ENCODE peak calls at places on chromosomes 7 and 10, in eight cellular contexts. One of them, this sample, is unnamed.

GRCh38 chr7:20199015-20199737 is 18.0 kb downstream of the MACC1 start:
- DNase-seq in mesendoderm: peak
- DNase-seq in left cardiac atrium: peak
- DNase-seq in aorta: peak
- DNase-seq in HS-5: no peak
- DNase-seq in AG20443: peak
- DNase-seq in amniotic stem cell: no peak
- DNase-seq in C1 segment of cervical spinal cord: peak
- DNase-seq in this sample: no peak

GRCh38 chr7:17697128-17697881 is 243.0 kb downstream of the SNX13 start:
- DNase-seq in mesendoderm: no peak
- DNase-seq in left cardiac atrium: no peak
- DNase-seq in aorta: no peak
- DNase-seq in HS-5: no peak
- DNase-seq in AG20443: no peak
- DNase-seq in amniotic stem cell: no peak
- DNase-seq in C1 segment of cervical spinal cord: no peak
- DNase-seq in this sample: no peak

GRCh38 chr10:119003572-119004289 is 25.8 kb upstream of the NANOS1 start:
- DNase-seq in mesendoderm: no peak
- DNase-seq in left cardiac atrium: no peak
- DNase-seq in aorta: peak
- DNase-seq in HS-5: no peak
- DNase-seq in AG20443: no peak
- DNase-seq in amniotic stem cell: no peak
- DNase-seq in C1 segment of cervical spinal cord: no peak
- DNase-seq in this sample: no peak

GRCh38 chr10:53839437-53840039 is 961.5 kb downstream of the PCDH15 start:
- DNase-seq in mesendoderm: peak
- DNase-seq in left cardiac atrium: no peak
- DNase-seq in aorta: no peak
- DNase-seq in HS-5: no peak
- DNase-seq in AG20443: no peak
- DNase-seq in amniotic stem cell: no peak
- DNase-seq in C1 segment of cervical spinal cord: no peak
- DNase-seq in this sample: no peak

GRCh38 chr7:67512481-67512880 is 515.8 kb downstream of the TYW1 start:
- DNase-seq in mesendoderm: peak
- DNase-seq in left cardiac atrium: no peak
- DNase-seq in aorta: no peak
- DNase-seq in HS-5: no peak
- DNase-seq in AG20443: no peak
- DNase-seq in amniotic stem cell: no peak
- DNase-seq in C1 segment of cervical spinal cord: no peak
- DNase-seq in this sample: no peak

GRCh38 chr10:23158370-23158769 is 33.7 kb upstream of the PTF1A start:
- DNase-seq in mesendoderm: peak
- DNase-seq in left cardiac atrium: no peak
- DNase-seq in aorta: no peak
- DNase-seq in HS-5: no peak
- DNase-seq in AG20443: peak
- DNase-seq in amniotic stem cell: no peak
- DNase-seq in C1 segment of cervical spinal cord: peak
- DNase-seq in this sample: peak

GRCh38 chr7:574661-575395 is 55.2 kb upstream of the PDGFA start:
- DNase-seq in mesendoderm: no peak
- DNase-seq in left cardiac atrium: no peak
- DNase-seq in aorta: no peak
- DNase-seq in HS-5: no peak
- DNase-seq in AG20443: no peak
- DNase-seq in amniotic stem cell: no peak
- DNase-seq in C1 segment of cervical spinal cord: no peak
- DNase-seq in this sample: no peak

GRCh38 chr10:82981137-82981723 is 1106.2 kb downstream of the NRG3 start:
- DNase-seq in mesendoderm: no peak
- DNase-seq in left cardiac atrium: no peak
- DNase-seq in aorta: no peak
- DNase-seq in HS-5: peak
- DNase-seq in AG20443: peak
- DNase-seq in amniotic stem cell: no peak
- DNase-seq in C1 segment of cervical spinal cord: no peak
- DNase-seq in this sample: no peak

GRCh38 chr7:2758673-2759603 is 70.9 kb downstream of the AMZ1 start:
- DNase-seq in mesendoderm: no peak
- DNase-seq in left cardiac atrium: no peak
- DNase-seq in aorta: peak
- DNase-seq in HS-5: no peak
- DNase-seq in AG20443: no peak
- DNase-seq in amniotic stem cell: no peak
- DNase-seq in C1 segment of cervical spinal cord: no peak
- DNase-seq in this sample: no peak

GRCh38 chr7:93055543-93056107 is 62.2 kb downstream of the SAMD9 start:
- DNase-seq in mesendoderm: peak
- DNase-seq in left cardiac atrium: no peak
- DNase-seq in aorta: no peak
- DNase-seq in HS-5: no peak
- DNase-seq in AG20443: peak
- DNase-seq in amniotic stem cell: peak
- DNase-seq in C1 segment of cervical spinal cord: no peak
- DNase-seq in this sample: no peak

GRCh38 chr10:123519861-123520260 is 146.3 kb upstream of the GPR26 start:
- DNase-seq in mesendoderm: no peak
- DNase-seq in left cardiac atrium: no peak
- DNase-seq in aorta: no peak
- DNase-seq in HS-5: no peak
- DNase-seq in AG20443: no peak
- DNase-seq in amniotic stem cell: no peak
- DNase-seq in C1 segment of cervical spinal cord: no peak
- DNase-seq in this sample: no peak

GRCh38 chr10:50621981-50622496 is 1.7 kb downstream of the SGMS1 start:
- DNase-seq in mesendoderm: peak
- DNase-seq in left cardiac atrium: peak
- DNase-seq in aorta: peak
- DNase-seq in HS-5: peak
- DNase-seq in AG20443: peak
- DNase-seq in amniotic stem cell: peak
- DNase-seq in C1 segment of cervical spinal cord: peak
- DNase-seq in this sample: peak

This sample was measured in activated CD4-positive, alpha-beta memory T cell treated with anti-CD3 and anti-CD28 coated beads, Interleukin-2, amount 10 ng/mL, durations not matched to agents 7 days and 5 days.